ENCODE peak calls at places on chromosomes 16 and 17, in eight cellular contexts. J is tibial nerve, T is A549, U is ovary, R is sigmoid colon, L is H1, M is esophagus muscularis mucosa, D is stomach. B is an unnamed sample.

GRCh38 chr16:67963325-67964321 is 4.8 kb downstream of the SLC12A4 start:
- DNase-seq in J (no peak), T (no peak), U (no peak), R (no peak), L (peak), M (no peak), D (peak), B (peak)

GRCh38 chr16:87445486-87445885 is 47.3 kb downstream of the ZCCHC14 start:
- DNase-seq in J (no peak), T (no peak), U (no peak), R (no peak), L (no peak), M (no peak), D (no peak), B (no peak)

GRCh38 chr16:67862623-67863583 is 9.9 kb upstream of the EDC4 start:
- DNase-seq in J (peak), T (no peak), U (no peak), R (peak), L (no peak), M (no peak), D (peak), B (no peak)

GRCh38 chr16:19289805-19290490 is 4.4 kb downstream of the CLEC19A start:
- DNase-seq in J (no peak), T (no peak), U (no peak), R (no peak), L (peak), M (no peak), D (peak), B (no peak)

GRCh38 chr16:84487358-84487757 is 17.1 kb downstream of the MEAK7 start:
- DNase-seq in J (no peak), T (no peak), U (no peak), R (no peak), L (peak), M (no peak), D (peak), B (no peak)

GRCh38 chr16:20348365-20349185 is 3.9 kb downstream of the UMOD start:
- DNase-seq in J (no peak), T (no peak), U (no peak), R (no peak), L (peak), M (no peak), D (peak), B (no peak)

GRCh38 chr16:14179116-14179515 is 108.0 kb downstream of the MRTFB start:
- DNase-seq in J (no peak), T (no peak), U (no peak), R (no peak), L (no peak), M (no peak), D (no peak), B (no peak)

GRCh38 chr16:8565498-8565897 is 24.8 kb downstream of the TMEM114 start:
- DNase-seq in J (no peak), T (no peak), U (no peak), R (no peak), L (peak), M (no peak), D (no peak), B (no peak)

GRCh38 chr17:4498461-4499397 is at the start of gene SPNS2:
- DNase-seq in J (no peak), T (peak), U (peak), R (no peak), L (peak), M (no peak), D (peak), B (peak)

GRCh38 chr17:51814521-51814920 is 344.0 kb downstream of the CA10 start:
- DNase-seq in J (no peak), T (no peak), U (no peak), R (no peak), L (no peak), M (no peak), D (no peak), B (no peak)

GRCh38 chr16:30027588-30028437 is 3.3 kb downstream of the TLCD3B start:
- DNase-seq in J (no peak), T (no peak), U (no peak), R (no peak), L (no peak), M (no peak), D (no peak), B (no peak)

GRCh38 chr17:13643196-13643595 is 41.5 kb upstream of the HS3ST3A1 start:
- DNase-seq in J (no peak), T (no peak), U (no peak), R (no peak), L (no peak), M (no peak), D (no peak), B (no peak)

GRCh38 chr16:84369938-84370627 is 1.7 kb downstream of the ATP2C2 start:
- DNase-seq in J (no peak), T (no peak), U (no peak), R (no peak), L (no peak), M (no peak), D (no peak), B (no peak)

GRCh38 chr16:49980166-49980565 is 44.9 kb upstream of the CNEP1R1 start:
- DNase-seq in J (no peak), T (no peak), U (no peak), R (no peak), L (no peak), M (no peak), D (no peak), B (no peak)

GRCh38 chr17:49210158-49211029 is at the start of the genes ABI3 and GNGT2:
- DNase-seq in J (no peak), T (no peak), U (peak), R (no peak), L (peak), M (no peak), D (peak), B (peak)

GRCh38 chr17:77182205-77182604 is 41.4 kb downstream of the SEC14L1 start:
- DNase-seq in J (no peak), T (no peak), U (no peak), R (no peak), L (no peak), M (no peak), D (no peak), B (no peak)

GRCh38 chr16:70570967-70571570 is 47.5 kb downstream of the SF3B3 start:
- DNase-seq in J (no peak), T (no peak), U (no peak), R (no peak), L (no peak), M (no peak), D (no peak), B (peak)

GRCh38 chr16:2753523-2754020 is 1.1 kb downstream of the SRRM2 start:
- DNase-seq in J (no peak), T (no peak), U (no peak), R (no peak), L (no peak), M (no peak), D (no peak), B (no peak)

GRCh38 chr17:45697076-45697475 is 87.0 kb upstream of the CRHR1 start:
- DNase-seq in J (no peak), T (no peak), U (no peak), R (no peak), L (no peak), M (no peak), D (no peak), B (no peak)

GRCh38 chr16:17470002-17470870 is 524 bp downstream of the XYLT1 start:
- DNase-seq in J (no peak), T (no peak), U (peak), R (no peak), L (peak), M (no peak), D (no peak), B (no peak)

GRCh38 chr16:86318119-86318518 is 192.2 kb upstream of the FOXF1 start:
- DNase-seq in J (no peak), T (no peak), U (no peak), R (no peak), L (no peak), M (no peak), D (no peak), B (no peak)

GRCh38 chr16:3017806-3018506 is at the start of gene CLDN6:
- DNase-seq in J (no peak), T (no peak), U (no peak), R (no peak), L (peak), M (no peak), D (no peak), B (no peak)

GRCh38 chr17:48153711-48154642 is 46.4 kb downstream of the SNX11 start:
- DNase-seq in J (no peak), T (peak), U (no peak), R (no peak), L (no peak), M (no peak), D (peak), B (no peak)

GRCh38 chr16:48603647-48604376 is 6.2 kb downstream of the N4BP1 start:
- DNase-seq in J (no peak), T (no peak), U (no peak), R (no peak), L (no peak), M (no peak), D (no peak), B (no peak)

GRCh38 chr17:65552214-65552613 is 9.2 kb downstream of the AXIN2 start:
- DNase-seq in J (no peak), T (no peak), U (no peak), R (no peak), L (no peak), M (no peak), D (no peak), B (no peak)

DNA sequence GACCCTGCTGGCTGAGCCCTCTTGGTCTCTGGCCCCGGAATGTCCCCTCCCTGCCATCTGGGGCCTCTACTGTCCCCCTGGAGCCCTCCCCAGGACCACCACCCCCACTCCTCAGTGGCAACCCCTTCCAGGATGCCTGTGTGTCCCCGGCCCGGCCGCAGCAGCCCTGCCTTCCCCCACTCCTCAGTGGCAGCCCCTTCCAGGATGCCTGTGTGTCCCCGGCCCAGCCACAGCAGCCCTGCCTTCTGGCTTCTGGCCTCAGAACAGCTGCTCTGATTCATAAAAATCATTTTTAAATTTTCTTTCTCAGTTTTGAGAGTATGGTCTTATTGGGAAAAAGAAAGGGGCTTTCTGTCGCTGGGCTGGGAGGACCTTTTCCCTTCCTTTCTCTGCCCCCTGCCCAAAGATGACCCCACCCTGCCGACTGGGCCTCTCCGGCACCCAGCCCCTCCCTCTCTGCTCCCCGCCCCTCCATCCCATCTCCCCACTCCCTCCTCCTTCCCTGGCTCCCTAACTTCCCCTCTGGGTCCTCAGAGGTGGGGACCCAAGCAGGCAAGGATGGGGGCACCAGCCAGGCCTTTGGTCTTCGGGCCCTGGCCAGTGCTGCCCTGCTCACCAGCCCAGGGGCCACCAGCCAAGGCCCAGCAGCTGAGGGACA is 40.5 kb downstream of the BAHCC1 start:
- DNase-seq in J (no peak), T (no peak), U (no peak), R (no peak), L (no peak), M (no peak), D (no peak), B (no peak)
- H3K27ac ChIP-seq in J (peak), T (peak), U (peak), R (peak), L (no peak), M (peak), D (peak), B (peak)

DNA sequence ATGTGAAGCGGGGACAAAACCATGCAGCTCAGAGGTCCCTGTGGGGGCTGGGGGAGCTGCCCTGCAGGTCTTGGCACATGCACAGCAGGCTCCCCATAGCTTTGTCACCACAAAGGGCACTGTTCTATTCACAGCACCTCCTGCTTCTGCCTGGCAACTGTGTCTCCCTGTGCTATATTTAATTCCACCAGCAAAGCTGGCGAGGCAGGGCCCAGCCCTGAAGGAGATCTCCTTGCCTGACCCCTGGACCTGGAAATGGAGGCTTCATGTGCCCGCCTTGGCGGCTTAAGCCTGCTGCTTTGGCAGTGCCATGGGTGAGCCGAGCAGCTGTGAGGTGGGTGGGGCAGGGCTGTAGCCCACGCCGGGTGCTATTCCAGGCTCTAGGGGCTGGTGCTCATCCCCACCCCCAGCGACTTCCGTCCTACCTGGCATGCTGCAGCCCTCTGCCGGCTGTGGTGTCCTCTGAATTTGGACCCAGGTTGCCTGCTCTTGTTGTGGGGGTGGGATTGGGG is 6.8 kb downstream of the LDHD start:
- DNase-seq in J (no peak), T (no peak), U (peak), R (peak), L (no peak), M (no peak), D (peak), B (peak)
- TF ChIP-seq EP300 in J (no peak), T (no peak), U (no peak), R (no peak), L (no peak), M (no peak), D (no peak), B (no peak)

DNA sequence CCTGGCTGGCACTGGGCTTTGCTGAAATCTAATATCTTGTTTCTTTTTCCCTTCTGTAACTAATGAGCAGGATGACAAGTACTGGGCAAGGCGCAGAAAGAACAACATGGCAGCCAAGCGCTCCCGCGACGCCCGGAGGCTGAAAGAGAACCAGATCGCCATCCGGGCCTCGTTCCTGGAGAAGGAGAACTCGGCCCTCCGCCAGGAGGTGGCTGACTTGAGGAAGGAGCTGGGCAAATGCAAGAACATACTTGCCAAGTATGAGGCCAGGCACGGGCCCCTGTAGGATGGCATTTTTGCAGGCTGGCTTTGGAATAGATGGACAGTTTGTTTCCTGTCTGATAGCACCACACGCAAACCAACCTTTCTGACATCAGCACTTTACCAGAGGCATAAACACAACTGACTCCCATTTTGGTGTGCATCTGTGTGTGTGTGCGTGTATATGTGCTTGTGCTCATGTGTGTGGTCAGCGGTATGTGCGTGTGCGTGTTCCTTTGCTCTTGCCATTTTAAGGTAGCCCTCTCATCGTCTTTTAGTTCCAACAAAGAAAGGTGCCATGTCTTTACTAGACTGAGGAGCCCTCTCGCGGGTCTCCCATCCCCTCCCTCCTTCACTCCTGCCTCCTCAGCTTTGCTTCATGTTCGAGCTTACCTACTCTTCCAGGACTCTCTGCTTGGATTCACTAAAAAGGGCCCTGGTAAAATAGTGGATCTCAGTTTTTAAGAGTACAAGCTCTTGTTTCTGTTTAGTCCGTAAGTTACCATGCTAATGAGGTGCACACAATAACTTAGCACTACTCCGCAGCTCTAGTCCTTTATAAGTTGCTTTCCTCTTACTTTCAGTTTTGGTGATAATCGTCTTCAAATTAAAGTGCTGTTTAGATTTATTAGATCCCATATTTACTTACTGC is 56.1 kb downstream of the HLF start:
- DNase-seq in J (no peak), T (no peak), U (no peak), R (no peak), L (no peak), M (no peak), D (peak), B (peak)
- H3K4me3 ChIP-seq in J (no peak), T (no peak), U (peak), R (no peak), L (no peak), M (no peak), D (peak), B (no peak)

DNA sequence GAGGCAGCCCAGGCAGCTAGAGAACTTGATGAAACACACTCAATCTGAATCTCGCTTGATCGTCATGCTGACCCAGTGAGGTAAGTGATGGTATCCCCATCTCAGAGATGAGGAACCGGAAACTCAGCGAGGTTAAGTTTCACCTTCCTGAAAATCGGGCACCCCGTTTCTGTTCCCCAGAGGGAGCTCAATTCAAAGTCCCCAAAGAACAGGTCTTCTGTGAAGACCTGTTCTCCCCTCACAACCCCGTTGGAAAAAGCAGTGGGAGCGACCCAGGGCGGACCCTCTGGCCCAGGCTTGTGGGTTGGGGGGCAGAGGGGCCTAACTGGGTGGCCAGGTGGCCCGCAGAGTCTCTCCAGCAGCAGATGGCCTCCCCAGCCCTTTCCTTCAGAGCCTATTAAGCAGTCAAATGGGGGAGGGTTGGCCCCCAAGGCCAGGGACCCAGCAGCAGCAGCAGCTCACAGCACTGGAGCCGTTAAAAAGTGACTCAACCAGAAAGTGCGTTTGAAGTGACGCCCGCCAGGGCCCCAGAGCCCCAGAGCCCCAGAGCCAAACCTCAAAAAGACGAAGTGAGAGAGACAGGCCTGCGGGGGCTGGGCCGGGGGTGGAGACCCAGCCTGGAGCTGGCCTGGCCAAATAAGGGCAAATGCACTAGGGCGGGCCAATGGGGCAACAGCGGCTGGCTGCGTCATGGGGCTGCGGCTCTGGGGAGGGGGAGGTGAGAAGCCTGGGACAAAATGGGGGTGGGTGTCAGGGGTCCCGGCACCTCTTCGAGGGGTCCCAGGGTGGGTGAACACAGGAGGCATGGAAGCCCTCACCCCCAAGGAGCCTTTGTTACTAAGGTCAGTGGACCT is 9.2 kb upstream of the TSPOAP1 start:
- DNase-seq in J (peak), T (no peak), U (no peak), R (peak), L (peak), M (no peak), D (peak), B (peak)
- H3K27ac ChIP-seq in J (peak), T (peak), U (no peak), R (peak), L (peak), M (peak), D (peak), B (peak)

B was measured in upper lobe of left lung.